ENCODE peak calls at places on chromosomes 1 and 21, in five cellular contexts. H is pancreas, T is mesendoderm, B is heart left ventricle, C is kidney. J is an unnamed sample.

GRCh38 chr1:59412705-59413326 is 115.9 kb downstream of the FGGY start:
- DNase-seq in H (no peak), T (no peak), B (no peak), C (no peak), J (no peak)

GRCh38 chr1:199383791-199384190 is 643.7 kb upstream of the NR5A2 start:
- DNase-seq in H (no peak), T (no peak), B (no peak), C (no peak), J (no peak)

GRCh38 chr1:93180723-93181613 is at the start of gene CCDC18:
- DNase-seq in H (no peak), T (peak), B (no peak), C (no peak), J (no peak)

GRCh38 chr1:91804546-91805023 is 81.4 kb downstream of the TGFBR3 start:
- DNase-seq in H (no peak), T (no peak), B (no peak), C (no peak), J (no peak)

GRCh38 chr1:27760411-27760810 is 12.6 kb upstream of the STX12 start:
- DNase-seq in H (no peak), T (peak), B (no peak), C (no peak), J (no peak)

GRCh38 chr21:26061437-26061836 is 109.1 kb downstream of the APP start:
- DNase-seq in H (no peak), T (no peak), B (no peak), C (no peak), J (no peak)

GRCh38 chr1:214316597-214316996 is 35.6 kb downstream of the SMYD2 start:
- DNase-seq in H (no peak), T (peak), B (no peak), C (no peak), J (no peak)

GRCh38 chr1:94783342-94784264 is 36.6 kb upstream of the SLC44A3 start:
- DNase-seq in H (peak), T (no peak), B (peak), C (peak), J (peak)

GRCh38 chr1:85448358-85448757 is 16.6 kb downstream of the DDAH1 start:
- DNase-seq in H (no peak), T (no peak), B (no peak), C (no peak), J (no peak)

GRCh38 chr1:87399701-87400100 is 71.0 kb downstream of the LMO4 start:
- DNase-seq in H (no peak), T (no peak), B (no peak), C (no peak), J (no peak)

GRCh38 chr21:39867198-39867650 is at the start of gene PCP4:
- DNase-seq in H (peak), T (peak), B (no peak), C (no peak), J (peak)

GRCh38 chr1:98210064-98210463 is 289.2 kb upstream of the DPYD start:
- DNase-seq in H (no peak), T (peak), B (no peak), C (no peak), J (no peak)

GRCh38 chr1:58718435-58718834 is 18.6 kb upstream of the MYSM1 start:
- DNase-seq in H (no peak), T (no peak), B (no peak), C (no peak), J (no peak)

GRCh38 chr1:78340006-78340405 is 150.8 kb upstream of the PTGFR start:
- DNase-seq in H (no peak), T (no peak), B (no peak), C (no peak), J (no peak)

GRCh38 chr1:18234790-18235242 is 127.2 kb downstream of the IGSF21 start:
- DNase-seq in H (no peak), T (peak), B (no peak), C (no peak), J (no peak)

GRCh38 chr1:6148497-6149241 is 31.5 kb downstream of the CHD5 start:
- DNase-seq in H (peak), T (peak), B (no peak), C (no peak), J (peak)

GRCh38 chr1:214102907-214103306 is 115.1 kb downstream of the PROX1 start:
- DNase-seq in H (no peak), T (no peak), B (no peak), C (no peak), J (no peak)

GRCh38 chr1:12245116-12245515 is 15.3 kb downstream of the VPS13D start:
- DNase-seq in H (no peak), T (no peak), B (no peak), C (no peak), J (no peak)

GRCh38 chr1:9145021-9145668 is 16.2 kb upstream of the GPR157 start:
- DNase-seq in H (no peak), T (peak), B (no peak), C (peak), J (peak)

GRCh38 chr1:37946703-37947360 is at the start of gene INPP5B:
- DNase-seq in H (peak), T (peak), B (peak), C (peak), J (peak)

GRCh38 chr1:116510361-116510760 is 60.5 kb downstream of the CD58 start:
- DNase-seq in H (no peak), T (no peak), B (no peak), C (no peak), J (no peak)

GRCh38 chr1:210360852-210361477 is 32.3 kb downstream of the HHAT start:
- DNase-seq in H (no peak), T (peak), B (no peak), C (no peak), J (no peak)

GRCh38 chr1:113993072-113993471 is 13.8 kb downstream of the OLFML3 start:
- DNase-seq in H (no peak), T (no peak), B (no peak), C (no peak), J (no peak)

GRCh38 chr1:9291914-9292360 is 757 bp upstream of the SPSB1 start:
- DNase-seq in H (peak), T (peak), B (peak), C (peak), J (no peak)

GRCh38 chr1:234844479-234845031 is 234.6 kb upstream of the IRF2BP2 start:
- DNase-seq in H (no peak), T (no peak), B (no peak), C (no peak), J (no peak)

GRCh38 chr1:160629286-160630210 is 17.3 kb downstream of the SLAMF1 start:
- DNase-seq in H (no peak), T (peak), B (peak), C (no peak), J (peak)

GRCh38 chr1:16249838-16250241 is 12.9 kb upstream of the CPLANE2 start:
- DNase-seq in H (no peak), T (no peak), B (no peak), C (peak), J (no peak)

GRCh38 chr1:170309389-170310013 is 163.7 kb downstream of the NTMT2 start:
- DNase-seq in H (no peak), T (peak), B (no peak), C (no peak), J (no peak)

GRCh38 chr1:22798083-22798482 is 87.4 kb downstream of the EPHB2 start:
- DNase-seq in H (no peak), T (no peak), B (no peak), C (no peak), J (no peak)

GRCh38 chr21:45011911-45012660 is 62.3 kb upstream of the ADARB1 start:
- DNase-seq in H (peak), T (peak), B (peak), C (peak), J (peak)

GRCh38 chr1:231828182-231828920 is 201.8 kb downstream of the DISC1 start:
- DNase-seq in H (no peak), T (no peak), B (no peak), C (no peak), J (no peak)

GRCh38 chr1:212608956-212609700 is 567 bp downstream of the ATF3 start:
- DNase-seq in H (peak), T (peak), B (peak), C (peak), J (peak)

GRCh38 chr1:176222196-176222595 is 15.1 kb upstream of the COP1 start:
- DNase-seq in H (no peak), T (no peak), B (no peak), C (no peak), J (no peak)

GRCh38 chr1:98030976-98031375 is 110.1 kb upstream of the DPYD start:
- DNase-seq in H (no peak), T (no peak), B (no peak), C (no peak), J (no peak)

GRCh38 chr1:1677718-1678580 is 14.6 kb downstream of the SLC35E2B start:
- DNase-seq in H (peak), T (no peak), B (peak), C (no peak), J (peak)

GRCh38 chr1:226827458-226827857 is 43.0 kb upstream of the PSEN2 start:
- DNase-seq in H (no peak), T (peak), B (no peak), C (no peak), J (peak)

GRCh38 chr1:26302733-26303405 is 3.6 kb downstream of the UBXN11 start:
- DNase-seq in H (no peak), T (peak), B (no peak), C (no peak), J (no peak)

GRCh38 chr21:34284613-34285160 is 79.1 kb upstream of the KCNE2 start:
- DNase-seq in H (no peak), T (no peak), B (no peak), C (no peak), J (no peak)

GRCh38 chr1:50157306-50157705 is 48.6 kb downstream of the ELAVL4 start:
- DNase-seq in H (no peak), T (peak), B (no peak), C (no peak), J (no peak)

DNA sequence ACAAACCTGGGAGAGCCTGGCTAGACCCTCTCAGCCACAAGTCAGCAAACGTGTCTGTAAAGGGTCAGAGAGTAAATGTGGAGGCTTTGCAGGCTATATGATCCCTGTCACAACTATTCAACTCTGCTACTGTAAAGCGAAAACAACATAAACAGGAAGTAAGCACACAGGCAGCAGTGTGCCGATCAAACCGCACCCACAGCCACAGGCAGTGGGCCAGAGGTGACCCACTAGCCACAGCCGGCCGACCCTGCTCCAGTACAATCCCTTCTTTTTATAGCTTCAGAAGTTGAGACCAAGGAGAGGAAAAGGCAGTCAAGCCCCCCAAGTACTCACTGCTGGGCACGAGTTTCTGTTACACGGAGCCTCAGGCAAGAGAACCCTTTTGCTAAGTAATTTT is 71.0 kb upstream of the RAB4A start:
- DNase-seq in H (no peak), T (no peak), B (no peak), C (no peak), J (peak)
- H3K4me3 ChIP-seq in H (no peak), T (no peak), B (no peak), C (peak), J (peak)

GRCh38 chr1:201051399-201051798 is 27.9 kb upstream of the KIF21B start:
- DNase-seq in H (no peak), T (no peak), B (no peak), C (no peak), J (no peak)
- H3K27ac ChIP-seq in H (no peak), T (no peak), B (no peak), C (no peak), J (no peak)

GRCh38 chr1:155124503-155125463 is 2.9 kb upstream of the EFNA1 start:
- DNase-seq in H (no peak), T (peak), B (no peak), C (peak), J (peak)
- H3K4me3 ChIP-seq in H (no peak), T (no peak), B (no peak), C (no peak), J (no peak)

GRCh38 chr1:201916649-201917249 is 28.1 kb downstream of the SHISA4 start:
- DNase-seq in H (no peak), T (no peak), B (no peak), C (peak), J (peak)
- H3K27ac ChIP-seq in H (no peak), T (no peak), B (peak), C (peak), J (peak)

DNA sequence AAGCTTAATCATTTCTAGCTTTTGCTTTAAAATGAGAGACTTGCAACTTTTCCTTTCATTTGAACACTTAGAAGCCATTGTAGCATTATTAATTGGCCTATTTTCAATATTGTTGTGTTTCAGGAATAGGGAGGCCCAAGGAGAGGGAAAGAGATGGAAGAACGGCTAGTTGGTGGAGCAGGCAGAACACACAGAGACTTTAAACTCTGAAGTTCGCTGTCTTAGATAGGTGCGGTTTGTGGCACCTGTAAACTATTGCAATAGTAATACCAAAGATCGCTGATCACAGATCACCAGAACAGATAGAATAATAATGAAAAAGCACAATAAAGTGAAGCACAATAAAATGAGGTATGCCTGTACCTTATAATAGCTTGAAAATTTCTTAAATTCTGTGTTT is 31.5 kb downstream of the RABGAP1L start:
- DNase-seq in H (no peak), T (no peak), B (no peak), C (no peak), J (no peak)
- H3K4me3 ChIP-seq in H (no peak), T (no peak), B (no peak), C (peak), J (no peak)

GRCh38 chr1:30822966-30823581 is 65.5 kb upstream of the LAPTM5 start:
- DNase-seq in H (no peak), T (no peak), B (no peak), C (no peak), J (no peak)
- H3K27ac ChIP-seq in H (peak), T (no peak), B (peak), C (no peak), J (peak)

GRCh38 chr1:179030683-179031082 is 5.0 kb downstream of the FAM20B start:
- DNase-seq in H (no peak), T (no peak), B (no peak), C (no peak), J (no peak)
- H3K4me3 ChIP-seq in H (no peak), T (no peak), B (no peak), C (no peak), J (no peak)

GRCh38 chr21:33198346-33199135 is 31.2 kb upstream of the IFNAR2 start:
- DNase-seq in H (no peak), T (no peak), B (no peak), C (no peak), J (peak)
- H3K27ac ChIP-seq in H (peak), T (no peak), B (peak), C (no peak), J (peak)

GRCh38 chr1:207958376-207959139 is 47.6 kb upstream of the CD34 start:
- DNase-seq in H (no peak), T (no peak), B (no peak), C (no peak), J (no peak)
- H3K4me3 ChIP-seq in H (peak), T (no peak), B (peak), C (peak), J (peak)

J was measured in lower lobe of right lung.